ENCODE peak calls at places on chromosome 19, in six cellular contexts. One of them, this sample, is unnamed.

GRCh38 chr19:41531438-41532311 is 44.3 kb upstream of the CEACAM21 start:
- DNase-seq in nephron progenitor cell: no peak
- DNase-seq in stromal cell of bone marrow: peak
- DNase-seq in HTR-8/SVneo: peak
- DNase-seq in neural progenitor cell: no peak
- DNase-seq in tibial nerve: peak
- DNase-seq in this sample: no peak

GRCh38 chr19:7159105-7159933 is 89.8 kb downstream of the ZNF557 start:
- DNase-seq in nephron progenitor cell: no peak
- DNase-seq in tibial nerve: no peak
- DNase-seq in neural progenitor cell: no peak
- DNase-seq in stromal cell of bone marrow: peak
- DNase-seq in HTR-8/SVneo: peak
- DNase-seq in this sample: no peak

GRCh38 chr19:19338082-19338481 is 17.5 kb downstream of the MAU2 start:
- DNase-seq in HTR-8/SVneo: no peak
- DNase-seq in nephron progenitor cell: no peak
- DNase-seq in stromal cell of bone marrow: peak
- DNase-seq in neural progenitor cell: no peak
- DNase-seq in tibial nerve: no peak
- DNase-seq in this sample: peak

GRCh38 chr19:39966617-39967016 is 4.3 kb upstream of the PSMC4 start:
- DNase-seq in neural progenitor cell: no peak
- DNase-seq in stromal cell of bone marrow: no peak
- DNase-seq in tibial nerve: no peak
- DNase-seq in HTR-8/SVneo: no peak
- DNase-seq in nephron progenitor cell: no peak
- DNase-seq in this sample: no peak

GRCh38 chr19:52028027-52028779 is at the start of gene ZNF614:
- DNase-seq in nephron progenitor cell: peak
- DNase-seq in tibial nerve: peak
- DNase-seq in neural progenitor cell: peak
- DNase-seq in stromal cell of bone marrow: peak
- DNase-seq in HTR-8/SVneo: peak
- DNase-seq in this sample: peak

GRCh38 chr19:55212447-55212846 is 3.1 kb upstream of the PTPRH start:
- DNase-seq in neural progenitor cell: no peak
- DNase-seq in stromal cell of bone marrow: no peak
- DNase-seq in HTR-8/SVneo: peak
- DNase-seq in nephron progenitor cell: no peak
- DNase-seq in tibial nerve: no peak
- DNase-seq in this sample: no peak

GRCh38 chr19:53538378-53539109 is 599 bp downstream of the ZNF331 start:
- DNase-seq in neural progenitor cell: peak
- DNase-seq in tibial nerve: no peak
- DNase-seq in nephron progenitor cell: no peak
- DNase-seq in HTR-8/SVneo: no peak
- DNase-seq in stromal cell of bone marrow: no peak
- DNase-seq in this sample: no peak

GRCh38 chr19:10237702-10238101 is 6.6 kb upstream of the S1PR2 start:
- DNase-seq in HTR-8/SVneo: no peak
- DNase-seq in nephron progenitor cell: no peak
- DNase-seq in stromal cell of bone marrow: no peak
- DNase-seq in neural progenitor cell: no peak
- DNase-seq in tibial nerve: no peak
- DNase-seq in this sample: no peak

GRCh38 chr19:56091066-56091490 is 30.0 kb downstream of the ZNF787 start:
- DNase-seq in nephron progenitor cell: no peak
- DNase-seq in stromal cell of bone marrow: no peak
- DNase-seq in neural progenitor cell: no peak
- DNase-seq in HTR-8/SVneo: no peak
- DNase-seq in tibial nerve: no peak
- DNase-seq in this sample: no peak

GRCh38 chr19:17473041-17473440 is 2.7 kb downstream of the SLC27A1 start:
- DNase-seq in neural progenitor cell: no peak
- DNase-seq in HTR-8/SVneo: peak
- DNase-seq in nephron progenitor cell: no peak
- DNase-seq in tibial nerve: no peak
- DNase-seq in stromal cell of bone marrow: no peak
- DNase-seq in this sample: peak

GRCh38 chr19:51097796-51098195 is 10.4 kb downstream of the CTU1 start:
- DNase-seq in stromal cell of bone marrow: no peak
- DNase-seq in HTR-8/SVneo: no peak
- DNase-seq in neural progenitor cell: no peak
- DNase-seq in tibial nerve: no peak
- DNase-seq in nephron progenitor cell: no peak
- DNase-seq in this sample: no peak

GRCh38 chr19:18895038-18895827 is 725 bp downstream of the CERS1 start:
- DNase-seq in nephron progenitor cell: peak
- DNase-seq in HTR-8/SVneo: peak
- DNase-seq in stromal cell of bone marrow: no peak
- DNase-seq in neural progenitor cell: peak
- DNase-seq in tibial nerve: peak
- DNase-seq in this sample: no peak

GRCh38 chr19:31352782-31353651 is 3.8 kb upstream of the TSHZ3 start:
- DNase-seq in tibial nerve: no peak
- DNase-seq in nephron progenitor cell: peak
- DNase-seq in neural progenitor cell: peak
- DNase-seq in HTR-8/SVneo: no peak
- DNase-seq in stromal cell of bone marrow: no peak
- DNase-seq in this sample: no peak

GRCh38 chr19:28949535-28949934 is 263.4 kb downstream of the UQCRFS1 start:
- DNase-seq in nephron progenitor cell: no peak
- DNase-seq in stromal cell of bone marrow: no peak
- DNase-seq in HTR-8/SVneo: no peak
- DNase-seq in neural progenitor cell: no peak
- DNase-seq in tibial nerve: no peak
- DNase-seq in this sample: no peak

GRCh38 chr19:4891066-4891465 is 11.6 kb downstream of the ARRDC5 start:
- DNase-seq in stromal cell of bone marrow: no peak
- DNase-seq in tibial nerve: no peak
- DNase-seq in HTR-8/SVneo: no peak
- DNase-seq in neural progenitor cell: no peak
- DNase-seq in nephron progenitor cell: no peak
- DNase-seq in this sample: no peak

GRCh38 chr19:51200071-51200470 is 24.8 kb upstream of the CD33 start:
- DNase-seq in nephron progenitor cell: no peak
- DNase-seq in tibial nerve: no peak
- DNase-seq in HTR-8/SVneo: no peak
- DNase-seq in stromal cell of bone marrow: no peak
- DNase-seq in neural progenitor cell: no peak
- DNase-seq in this sample: no peak

GRCh38 chr19:15118248-15118647 is 11.0 kb downstream of the SYDE1 start:
- DNase-seq in HTR-8/SVneo: no peak
- DNase-seq in stromal cell of bone marrow: no peak
- DNase-seq in tibial nerve: no peak
- DNase-seq in neural progenitor cell: no peak
- DNase-seq in nephron progenitor cell: no peak
- DNase-seq in this sample: no peak

GRCh38 chr19:17784201-17785008 is 10.5 kb upstream of the B3GNT3 start:
- DNase-seq in tibial nerve: peak
- DNase-seq in HTR-8/SVneo: peak
- DNase-seq in stromal cell of bone marrow: peak
- DNase-seq in nephron progenitor cell: peak
- DNase-seq in neural progenitor cell: peak
- DNase-seq in this sample: peak

GRCh38 chr19:55681131-55682087 is 6.4 kb downstream of the EPN1 start:
- DNase-seq in tibial nerve: no peak
- DNase-seq in HTR-8/SVneo: no peak
- DNase-seq in nephron progenitor cell: no peak
- DNase-seq in neural progenitor cell: no peak
- DNase-seq in stromal cell of bone marrow: peak
- DNase-seq in this sample: no peak

GRCh38 chr19:32864318-32865007 is 5.1 kb downstream of the SLC7A9 start:
- DNase-seq in neural progenitor cell: no peak
- DNase-seq in tibial nerve: no peak
- DNase-seq in HTR-8/SVneo: no peak
- DNase-seq in nephron progenitor cell: no peak
- DNase-seq in stromal cell of bone marrow: no peak
- DNase-seq in this sample: no peak